ENCODE peak calls at places on chromosomes 4 and X, in four cellular contexts. M, E, C and Z are unnamed samples.

GRCh38 chr4:7651461-7651921 is 216.8 kb upstream of the PSAPL1 start:
- DNase-seq in E (no peak), M (peak), C (no peak), Z (no peak)

GRCh38 chrX:119523664-119524184 is 41.5 kb downstream of the STEEP1 start:
- DNase-seq in M (no peak), E (no peak), C (no peak), Z (no peak)

GRCh38 chr4:188266386-188266785 is 127.1 kb downstream of the TRIML1 start:
- DNase-seq in C (no peak), E (no peak), M (no peak), Z (no peak)

GRCh38 chr4:56671860-56672259 is 9.2 kb downstream of the HOPX start:
- DNase-seq in M (no peak), E (no peak), C (no peak), Z (no peak)

GRCh38 chrX:11890843-11891514 is 132.9 kb downstream of the MSL3 start:
- DNase-seq in E (no peak), C (no peak), M (no peak), Z (no peak)

GRCh38 chr4:39415678-39416283 is 9.1 kb downstream of the KLB start:
- DNase-seq in C (no peak), E (no peak), M (no peak), Z (no peak)

GRCh38 chrX:119118780-119119395 is 8.7 kb downstream of the KIAA1210 start:
- DNase-seq in E (peak), C (peak), M (peak), Z (no peak)

GRCh38 chrX:3029084-3029483 is 12.2 kb upstream of the ARSF start:
- DNase-seq in C (no peak), E (no peak), M (no peak), Z (no peak)

GRCh38 chr4:24810016-24810415 is 14.6 kb downstream of the SOD3 start:
- DNase-seq in M (peak), E (no peak), C (no peak), Z (no peak)

GRCh38 chr4:69859140-69859539 is 805 bp downstream of the SULT1E1 start:
- DNase-seq in M (no peak), C (no peak), E (no peak), Z (no peak)

GRCh38 chr4:29549308-29549707 is 1170.9 kb upstream of the PCDH7 start:
- DNase-seq in M (no peak), E (no peak), C (no peak), Z (no peak)

GRCh38 chr4:26330186-26330787 is 9.5 kb downstream of the RBPJ start:
- DNase-seq in E (peak), C (no peak), M (peak), Z (no peak)

GRCh38 chr4:1567808-1568581 is 116.1 kb downstream of the FAM53A start:
- DNase-seq in M (no peak), C (no peak), E (no peak), Z (no peak)

GRCh38 chrX:45781901-45782553 is 581.4 kb upstream of the DIPK2B start:
- DNase-seq in E (no peak), C (no peak), M (peak), Z (no peak)

GRCh38 chr4:186902361-186902760 is 178.7 kb upstream of the FAT1 start:
- DNase-seq in C (no peak), E (no peak), M (no peak), Z (no peak)

GRCh38 chr4:6141554-6141953 is 58.8 kb downstream of the JAKMIP1 start:
- DNase-seq in M (no peak), E (no peak), C (no peak), Z (no peak)

GRCh38 chrX:101057095-101057714 is 5.3 kb upstream of the TRMT2B start:
- DNase-seq in E (no peak), C (no peak), M (peak), Z (no peak)

GRCh38 chr4:139866270-139866962 is 200.8 kb downstream of the MGST2 start:
- DNase-seq in M (no peak), E (no peak), C (no peak), Z (no peak)

GRCh38 chr4:38980903-38981676 is 51.1 kb downstream of the TMEM156 start:
- DNase-seq in M (peak), E (no peak), C (no peak), Z (no peak)

GRCh38 chrX:54821310-54821709 is 13.8 kb downstream of the MAGED2 start:
- DNase-seq in M (no peak), C (no peak), E (no peak), Z (no peak)

GRCh38 chr4:87843936-87844335 is 11.2 kb downstream of the MEPE start:
- DNase-seq in E (no peak), C (no peak), M (peak), Z (peak)

GRCh38 chr4:138975225-138975624 is 40.4 kb upstream of the NOCT start:
- DNase-seq in E (no peak), M (no peak), C (no peak), Z (no peak)

GRCh38 chrX:8851487-8851886 is 50.3 kb upstream of the FAM9A start:
- DNase-seq in C (no peak), E (no peak), M (peak), Z (no peak)

GRCh38 chrX:134148293-134148692 is 88.7 kb upstream of the CCDC160 start:
- DNase-seq in M (peak), E (no peak), C (no peak), Z (no peak)

GRCh38 chr4:172762902-172763301 is 405.7 kb upstream of the GALNT7 start:
- DNase-seq in M (no peak), C (no peak), E (no peak), Z (no peak)

GRCh38 chr4:180960758-180961401 is 1282.3 kb upstream of the TENM3 start:
- DNase-seq in E (no peak), C (no peak), M (no peak), Z (no peak)

GRCh38 chrX:80876877-80877276 is 67.2 kb upstream of the BRWD3 start:
- DNase-seq in C (no peak), E (no peak), M (peak), Z (no peak)